ENCODE peak calls at places on chromosomes 2 and 18, in eight cellular contexts. M is GM12892; W is GM18507; N is GM19239; Q is tibial artery; U is activated T-cell treated with anti-CD3 and anti-CD28 coated beads, Interleukin-2, amount 50 U/mL, for 48 hours; T is NCI-H524 treated with DMSO at 0.1 percent for 48 hours; F is NCI-H1417. H is an unnamed sample.

GRCh38 chr2:205989291-205990071 is 96.5 kb downstream of the INO80D start:
- DNase-seq in M (no peak), W (no peak), N (no peak), U (no peak), Q (no peak), F (no peak), T (no peak), H (no peak)

GRCh38 chr2:128780434-128781080 is 461.9 kb upstream of the HS6ST1 start:
- DNase-seq in Q (no peak), U (no peak), W (no peak), T (no peak), F (no peak), N (no peak), M (no peak), H (no peak)

GRCh38 chr2:221415789-221416188 is 156.3 kb downstream of the EPHA4 start:
- DNase-seq in Q (no peak), F (no peak), N (no peak), U (no peak), M (no peak), W (no peak), T (no peak), H (no peak)

GRCh38 chr2:170091461-170091860 is 86.5 kb upstream of the MYO3B start:
- DNase-seq in U (no peak), T (no peak), N (no peak), M (no peak), F (no peak), Q (no peak), W (no peak), H (no peak)

GRCh38 chr2:64700133-64700809 is 46.6 kb upstream of the SERTAD2 start:
- DNase-seq in M (no peak), T (no peak), W (peak), U (no peak), Q (no peak), F (no peak), N (no peak), H (no peak)

GRCh38 chr2:231181848-231182247 is 16.6 kb upstream of the ARMC9 start:
- DNase-seq in U (no peak), N (peak), T (no peak), Q (peak), W (no peak), F (no peak), M (no peak), H (peak)

GRCh38 chr2:234952270-234953115 is 676 bp downstream of the SH3BP4 start:
- DNase-seq in M (no peak), Q (peak), T (no peak), N (no peak), W (no peak), U (peak), F (peak), H (peak)

GRCh38 chr2:101113441-101114267 is 37.5 kb downstream of the TBC1D8 start:
- DNase-seq in F (peak), Q (no peak), N (no peak), M (no peak), W (no peak), T (no peak), U (no peak), H (peak)

GRCh38 chr18:21194871-21195771 is 46.9 kb upstream of the GREB1L start:
- DNase-seq in W (no peak), T (peak), N (no peak), Q (no peak), F (peak), U (no peak), M (no peak), H (peak)

GRCh38 chr2:62568983-62569837 is 63.2 kb upstream of the TMEM17 start:
- DNase-seq in N (no peak), U (no peak), F (peak), Q (no peak), M (no peak), W (no peak), T (no peak), H (no peak)

GRCh38 chr2:209095432-209095831 is 328.4 kb upstream of the MAP2 start:
- DNase-seq in M (no peak), T (no peak), F (no peak), U (no peak), W (no peak), N (no peak), Q (no peak), H (no peak)

GRCh38 chr2:43539991-43540860 is 55.6 kb downstream of the THADA start:
- DNase-seq in W (no peak), M (no peak), T (no peak), F (no peak), Q (peak), U (no peak), N (no peak), H (no peak)

GRCh38 chr2:9975328-9975727 is 23.8 kb downstream of the GRHL1 start:
- DNase-seq in F (no peak), M (no peak), Q (no peak), U (no peak), W (no peak), T (no peak), N (no peak), H (no peak)

GRCh38 chr18:73124165-73124564 is 256.4 kb upstream of the NETO1 start:
- DNase-seq in N (no peak), M (no peak), U (no peak), W (no peak), T (no peak), Q (no peak), F (no peak), H (no peak)

GRCh38 chr18:78736015-78736690 is 243.5 kb upstream of the SALL3 start:
- DNase-seq in U (no peak), Q (peak), N (no peak), W (no peak), T (no peak), F (no peak), M (no peak), H (no peak)

GRCh38 chr2:165952600-165953210 is 871 bp downstream of the TTC21B start:
- DNase-seq in U (no peak), N (no peak), Q (no peak), T (no peak), W (no peak), F (peak), M (no peak), H (peak)

GRCh38 chr18:36331541-36331971 is 34.0 kb downstream of the FHOD3 start:
- DNase-seq in Q (no peak), U (no peak), M (no peak), T (no peak), F (no peak), W (no peak), N (no peak), H (no peak)

GRCh38 chr2:113985554-113986397 is 95.9 kb downstream of the ACTR3 start:
- DNase-seq in Q (no peak), W (no peak), M (no peak), U (no peak), F (no peak), T (no peak), N (no peak), H (no peak)

GRCh38 chr2:73979686-73980085 is 5.0 kb upstream of the TET3 start:
- DNase-seq in W (no peak), Q (no peak), F (no peak), U (no peak), N (no peak), T (no peak), M (no peak), H (no peak)

GRCh38 chr2:99217929-99218501 is 37.0 kb downstream of the MRPL30 start:
- DNase-seq in F (no peak), U (no peak), Q (no peak), W (no peak), N (no peak), M (no peak), T (no peak), H (no peak)

GRCh38 chr18:44936485-44936884 is 255.8 kb downstream of the SETBP1 start:
- DNase-seq in W (no peak), N (no peak), T (no peak), U (no peak), Q (no peak), M (no peak), F (no peak), H (no peak)

GRCh38 chr2:232368311-232368731 is 10.2 kb upstream of the ALPP start:
- DNase-seq in W (no peak), F (no peak), M (no peak), U (no peak), Q (no peak), N (no peak), T (no peak), H (no peak)

GRCh38 chr2:231130657-231131056 is 5.8 kb upstream of the HTR2B start:
- DNase-seq in W (no peak), U (no peak), Q (no peak), T (no peak), N (no peak), F (no peak), M (no peak), H (no peak)

GRCh38 chr2:168773719-168774521 is 28.5 kb upstream of the NOSTRIN start:
- DNase-seq in N (peak), W (no peak), M (no peak), U (peak), T (peak), Q (no peak), F (no peak), H (peak)

GRCh38 chr2:20638014-20638413 is 12.9 kb downstream of the HS1BP3 start:
- DNase-seq in F (no peak), W (no peak), N (no peak), T (no peak), Q (no peak), U (no peak), M (no peak), H (no peak)

GRCh38 chr2:223047260-223047761 is 4.7 kb upstream of the KCNE4 start:
- DNase-seq in N (no peak), Q (peak), W (no peak), F (no peak), U (no peak), T (no peak), M (no peak), H (peak)

H was measured in NCI-H82.